ENCODE peak calls at places on chromosome 18, in four cellular contexts. One of them, this sample, is unnamed.
A peak's percentile ranks its signal among the peaks of the same experiment; 100 is the strongest.

GRCh38 chr18:48215876-48216638 is 193.1 kb downstream of the ZBTB7C start:
- DNase-seq in OCI-LY7: no peak
- DNase-seq in CD4-positive, alpha-beta T cell: no peak
- DNase-seq in left ventricle myocardium superior: no peak
- DNase-seq in this sample: no peak

GRCh38 chr18:61556316-61556715 is 223.1 kb downstream of the CDH20 start:
- DNase-seq in CD4-positive, alpha-beta T cell: no peak
- DNase-seq in left ventricle myocardium superior: no peak
- DNase-seq in OCI-LY7: no peak
- DNase-seq in this sample: no peak

GRCh38 chr18:42052137-42052708 is 97.2 kb downstream of the PIK3C3 start:
- DNase-seq in left ventricle myocardium superior: no peak
- DNase-seq in OCI-LY7: peak; percentile 8
- DNase-seq in CD4-positive, alpha-beta T cell: no peak
- DNase-seq in this sample: no peak

GRCh38 chr18:80196528-80197320 is 50.6 kb downstream of the PARD6G start:
- DNase-seq in OCI-LY7: no peak
- DNase-seq in CD4-positive, alpha-beta T cell: no peak
- DNase-seq in left ventricle myocardium superior: peak; percentile 29
- DNase-seq in this sample: no peak

GRCh38 chr18:38077219-38077618 is 511.6 kb upstream of the CELF4 start:
- DNase-seq in CD4-positive, alpha-beta T cell: no peak
- DNase-seq in left ventricle myocardium superior: no peak
- DNase-seq in OCI-LY7: no peak
- DNase-seq in this sample: no peak

GRCh38 chr18:63971320-63972071 is 1.6 kb downstream of the SERPINB8 start:
- DNase-seq in OCI-LY7: no peak
- DNase-seq in left ventricle myocardium superior: no peak
- DNase-seq in CD4-positive, alpha-beta T cell: no peak
- DNase-seq in this sample: no peak

GRCh38 chr18:22093731-22094374 is 75.5 kb upstream of the GATA6 start:
- DNase-seq in CD4-positive, alpha-beta T cell: no peak
- DNase-seq in OCI-LY7: no peak
- DNase-seq in left ventricle myocardium superior: no peak
- DNase-seq in this sample: no peak

GRCh38 chr18:5103693-5104092 is 93.4 kb downstream of the AKAIN1 start:
- DNase-seq in OCI-LY7: no peak
- DNase-seq in CD4-positive, alpha-beta T cell: no peak
- DNase-seq in left ventricle myocardium superior: no peak
- DNase-seq in this sample: no peak

GRCh38 chr18:55477537-55478300 is 110.3 kb downstream of the TCF4 start:
- DNase-seq in CD4-positive, alpha-beta T cell: peak; percentile 7
- DNase-seq in OCI-LY7: peak; percentile 42
- DNase-seq in left ventricle myocardium superior: no peak
- DNase-seq in this sample: no peak

GRCh38 chr18:42798606-42799005 is 316.9 kb downstream of the RIT2 start:
- DNase-seq in left ventricle myocardium superior: no peak
- DNase-seq in CD4-positive, alpha-beta T cell: no peak
- DNase-seq in OCI-LY7: no peak
- DNase-seq in this sample: no peak

GRCh38 chr18:136433-136832 is 21.9 kb upstream of the USP14 start:
- DNase-seq in left ventricle myocardium superior: no peak
- DNase-seq in CD4-positive, alpha-beta T cell: peak; percentile 7
- DNase-seq in OCI-LY7: peak; percentile 84
- DNase-seq in this sample: no peak

GRCh38 chr18:58161659-58162058 is 117.6 kb downstream of the NEDD4L start:
- DNase-seq in OCI-LY7: no peak
- DNase-seq in CD4-positive, alpha-beta T cell: no peak
- DNase-seq in left ventricle myocardium superior: no peak
- DNase-seq in this sample: no peak

GRCh38 chr18:45449761-45450227 is 165.5 kb upstream of the SLC14A2 start:
- DNase-seq in OCI-LY7: no peak
- DNase-seq in CD4-positive, alpha-beta T cell: no peak
- DNase-seq in left ventricle myocardium superior: peak; percentile 67
- DNase-seq in this sample: no peak

GRCh38 chr18:38081516-38081915 is 515.9 kb upstream of the CELF4 start:
- DNase-seq in CD4-positive, alpha-beta T cell: no peak
- DNase-seq in OCI-LY7: no peak
- DNase-seq in left ventricle myocardium superior: no peak
- DNase-seq in this sample: no peak

GRCh38 chr18:37361223-37362157 is 204.1 kb downstream of the CELF4 start:
- DNase-seq in left ventricle myocardium superior: no peak
- DNase-seq in CD4-positive, alpha-beta T cell: no peak
- DNase-seq in OCI-LY7: no peak
- DNase-seq in this sample: no peak

GRCh38 chr18:58867281-58867961 is 2.7 kb downstream of the ZNF532 start:
- DNase-seq in left ventricle myocardium superior: no peak
- DNase-seq in OCI-LY7: no peak
- DNase-seq in CD4-positive, alpha-beta T cell: no peak
- DNase-seq in this sample: no peak

This sample was measured in activated T-cell treated with anti-CD3 and anti-CD28 coated beads for 1 hour.